ENCODE peak calls at places on chromosomes 1 and 21, in six cellular contexts. One of them, this sample, is unnamed.

GRCh38 chr21:15768853-15769252 is 39.1 kb downstream of the USP25 start:
- DNase-seq in NCI-H2081: no peak
- DNase-seq in EH: no peak
- DNase-seq in fibroblast of mammary gland: no peak
- DNase-seq in amygdala: no peak
- DNase-seq in activated T-cell treated with anti-CD3 and anti-CD28 coated beads for 1 hour: no peak
- DNase-seq in this sample: no peak

GRCh38 chr1:86703696-86704455 is 500 bp upstream of the SH3GLB1 start:
- DNase-seq in NCI-H2081: peak
- DNase-seq in EH: no peak
- DNase-seq in fibroblast of mammary gland: peak
- DNase-seq in amygdala: no peak
- DNase-seq in activated T-cell treated with anti-CD3 and anti-CD28 coated beads for 1 hour: peak
- DNase-seq in this sample: peak

GRCh38 chr1:187691439-187691838 is 862.7 kb downstream of the PLA2G4A start:
- DNase-seq in NCI-H2081: no peak
- DNase-seq in EH: peak
- DNase-seq in fibroblast of mammary gland: peak
- DNase-seq in amygdala: no peak
- DNase-seq in activated T-cell treated with anti-CD3 and anti-CD28 coated beads for 1 hour: no peak
- DNase-seq in this sample: no peak

GRCh38 chr1:69982992-69983391 is 222.4 kb downstream of the LRRC40 start:
- DNase-seq in NCI-H2081: no peak
- DNase-seq in EH: peak
- DNase-seq in fibroblast of mammary gland: peak
- DNase-seq in amygdala: no peak
- DNase-seq in activated T-cell treated with anti-CD3 and anti-CD28 coated beads for 1 hour: no peak
- DNase-seq in this sample: no peak

GRCh38 chr1:199007423-199007822 is 368.6 kb downstream of the PTPRC start:
- DNase-seq in NCI-H2081: no peak
- DNase-seq in EH: no peak
- DNase-seq in fibroblast of mammary gland: peak
- DNase-seq in amygdala: no peak
- DNase-seq in activated T-cell treated with anti-CD3 and anti-CD28 coated beads for 1 hour: no peak
- DNase-seq in this sample: no peak

GRCh38 chr1:197675475-197676324 is 99.6 kb downstream of the DENND1B start:
- DNase-seq in NCI-H2081: peak
- DNase-seq in EH: peak
- DNase-seq in fibroblast of mammary gland: peak
- DNase-seq in amygdala: no peak
- DNase-seq in activated T-cell treated with anti-CD3 and anti-CD28 coated beads for 1 hour: no peak
- DNase-seq in this sample: peak

GRCh38 chr1:46675549-46676314 is 4.1 kb downstream of the TEX38 start:
- DNase-seq in NCI-H2081: no peak
- DNase-seq in EH: peak
- DNase-seq in fibroblast of mammary gland: no peak
- DNase-seq in amygdala: no peak
- DNase-seq in activated T-cell treated with anti-CD3 and anti-CD28 coated beads for 1 hour: no peak
- DNase-seq in this sample: no peak

GRCh38 chr1:34268311-34269042 is 91.8 kb downstream of the C1orf94 start:
- DNase-seq in NCI-H2081: no peak
- DNase-seq in EH: peak
- DNase-seq in fibroblast of mammary gland: peak
- DNase-seq in amygdala: no peak
- DNase-seq in activated T-cell treated with anti-CD3 and anti-CD28 coated beads for 1 hour: no peak
- DNase-seq in this sample: no peak

GRCh38 chr21:43739648-43740435 is 20.9 kb downstream of the PDXK start:
- DNase-seq in NCI-H2081: no peak
- DNase-seq in EH: no peak
- DNase-seq in fibroblast of mammary gland: no peak
- DNase-seq in amygdala: no peak
- DNase-seq in activated T-cell treated with anti-CD3 and anti-CD28 coated beads for 1 hour: no peak
- DNase-seq in this sample: no peak

GRCh38 chr1:37753473-37754321 is 11.2 kb downstream of the EPHA10 start:
- DNase-seq in NCI-H2081: no peak
- DNase-seq in EH: no peak
- DNase-seq in fibroblast of mammary gland: no peak
- DNase-seq in amygdala: no peak
- DNase-seq in activated T-cell treated with anti-CD3 and anti-CD28 coated beads for 1 hour: no peak
- DNase-seq in this sample: no peak

This sample was measured in NCI-H345.